ENCODE peak calls at places on chromosomes 2 and 18, in six cellular contexts. C, O, Z, X, V and W are unnamed samples.

GRCh38 chr2:147076634-147077033 is 768.2 kb upstream of the ACVR2A start:
- DNase-seq in C (no peak), O (peak; percentile 11), Z (no peak), X (no peak), V (no peak), W (no peak)

GRCh38 chr2:150607471-150607870 is 120.0 kb upstream of the RND3 start:
- DNase-seq in C (no peak), O (no peak), Z (no peak), X (no peak), V (no peak), W (no peak)

GRCh38 chr2:58569460-58570185 is 328.5 kb upstream of the FANCL start:
- DNase-seq in C (peak; percentile 43), O (no peak), Z (peak; percentile 50), X (no peak), V (peak; percentile 4), W (no peak)

GRCh38 chr18:36217348-36217747 is 30.1 kb downstream of the MOCOS start:
- DNase-seq in C (no peak), O (no peak), Z (no peak), X (no peak), V (no peak), W (no peak)

GRCh38 chr18:70920840-70921374 is 632.1 kb downstream of the SOCS6 start:
- DNase-seq in C (peak; percentile 32), O (no peak), Z (peak; percentile 73), X (no peak), V (no peak), W (no peak)

GRCh38 chr18:53115876-53116585 is 776.0 kb downstream of the DCC start:
- DNase-seq in C (no peak), O (no peak), Z (no peak), X (no peak), V (no peak), W (no peak)

GRCh38 chr2:47354817-47355653 is 47.9 kb upstream of the MSH2 start:
- DNase-seq in C (no peak), O (no peak), Z (no peak), X (no peak), V (no peak), W (no peak)

GRCh38 chr18:13562494-13563029 is 163.8 kb downstream of the FAM210A start:
- DNase-seq in C (no peak), O (no peak), Z (no peak), X (no peak), V (peak; percentile 82), W (peak; percentile 79)

GRCh38 chr2:234015861-234016260 is 34.6 kb upstream of the SPP2 start:
- DNase-seq in C (no peak), O (no peak), Z (no peak), X (no peak), V (no peak), W (no peak)

GRCh38 chr2:227817940-227818568 is 4.4 kb downstream of the CCL20 start:
- DNase-seq in C (no peak), O (peak; percentile 99), Z (peak; percentile 92), X (peak; percentile 74), V (no peak), W (no peak)

GRCh38 chr2:165239826-165240618 is 808 bp downstream of the SCN2A start:
- DNase-seq in C (no peak), O (no peak), Z (no peak), X (no peak), V (no peak), W (no peak)

GRCh38 chr2:171272039-171272438 is 111.3 kb upstream of the TLK1 start:
- DNase-seq in C (no peak), O (peak; percentile 91), Z (peak; percentile 76), X (no peak), V (no peak), W (no peak)

GRCh38 chr2:8984152-8984551 is 19.3 kb downstream of the MBOAT2 start:
- DNase-seq in C (no peak), O (no peak), Z (no peak), X (no peak), V (no peak), W (no peak)

GRCh38 chr2:234038076-234038802 is 12.3 kb upstream of the SPP2 start:
- DNase-seq in C (no peak), O (no peak), Z (no peak), X (no peak), V (no peak), W (no peak)

GRCh38 chr2:71925268-71926097 is 222.2 kb downstream of the CYP26B1 start:
- DNase-seq in C (peak; percentile 5), O (no peak), Z (peak; percentile 49), X (no peak), V (no peak), W (no peak)

GRCh38 chr2:46276652-46277051 is 20.6 kb upstream of the EPAS1 start:
- DNase-seq in C (no peak), O (no peak), Z (peak; percentile 39), X (no peak), V (no peak), W (no peak)

GRCh38 chr18:79786781-79787526 is 10.8 kb upstream of the KCNG2 start:
- DNase-seq in C (no peak), O (no peak), Z (no peak), X (no peak), V (no peak), W (no peak)

GRCh38 chr18:47883771-47884413 is 46.6 kb downstream of the SMAD2 start:
- DNase-seq in C (no peak), O (peak; percentile 66), Z (no peak), X (no peak), V (no peak), W (no peak)

GRCh38 chr2:138112536-138112935 is 148.3 kb downstream of the HNMT start:
- DNase-seq in C (no peak), O (no peak), Z (no peak), X (no peak), V (no peak), W (no peak)

GRCh38 chr2:126749537-126749936 is 93.6 kb downstream of the GYPC start:
- DNase-seq in C (no peak), O (no peak), Z (no peak), X (no peak), V (peak; percentile 23), W (no peak)
- TF ChIP-seq CTCF in C (no peak), O (peak; percentile 7), Z (peak; percentile 51), X (no peak), V (no peak), W (peak; percentile 36)

GRCh38 chr2:102848366-102848839 is 86.6 kb downstream of the TMEM182 start:
- DNase-seq in C (peak; percentile 60), O (peak; percentile 11), Z (peak; percentile 96), X (peak; percentile 81), V (peak; percentile 12), W (peak; percentile 21)

GRCh38 chr2:102844911-102845310 is 83.1 kb downstream of the TMEM182 start:
- DNase-seq in C (no peak), O (no peak), Z (no peak), X (no peak), V (no peak), W (no peak)

GRCh38 chr2:102850888-102851287 is 89.1 kb downstream of the TMEM182 start:
- DNase-seq in C (no peak), O (no peak), Z (no peak), X (no peak), V (no peak), W (no peak)
- TF ChIP-seq CTCF in C (no peak), O (no peak), Z (no peak), X (no peak), V (no peak), W (no peak)

GRCh38 chr2:143514413-143514812 is 385.2 kb downstream of the ARHGAP15 start:
- DNase-seq in C (no peak), O (no peak), Z (no peak), X (no peak), V (no peak), W (no peak)

GRCh38 chr2:143515318-143515717 is 386.1 kb downstream of the ARHGAP15 start:
- DNase-seq in C (no peak), O (no peak), Z (no peak), X (no peak), V (no peak), W (no peak)

DNA sequence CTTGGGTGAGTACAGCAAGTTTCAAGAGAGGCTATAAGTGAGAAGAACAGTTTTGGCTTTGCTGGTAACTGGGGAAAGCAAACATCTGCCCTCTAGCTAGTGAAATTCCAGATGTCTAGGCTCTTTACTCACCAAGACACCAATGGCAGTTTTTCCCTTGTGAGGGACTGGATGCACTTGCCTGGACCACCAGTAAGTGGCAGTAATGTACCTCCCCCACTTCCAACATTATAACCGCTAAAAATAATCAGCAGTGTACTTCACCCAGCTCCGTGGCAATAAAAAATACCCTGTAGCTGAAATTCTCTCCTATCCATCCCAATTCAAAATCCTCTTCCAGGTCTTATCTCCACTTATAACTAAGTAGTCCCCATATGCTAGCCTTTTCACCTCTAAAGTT is 383.9 kb downstream of the ARHGAP15 start:
- DNase-seq in C (peak; percentile 20), O (peak; percentile 40), Z (peak; percentile 74), X (no peak), V (peak; percentile 24), W (peak; percentile 12)
- TF ChIP-seq CTCF in C (peak; percentile 84), O (peak; percentile 97), Z (peak; percentile 85), X (peak; percentile 59), V (peak; percentile 12), W (peak; percentile 66)

GRCh38 chr2:27621524-27621923 is 7.3 kb downstream of the CCDC121 start:
- DNase-seq in C (no peak), O (no peak), Z (no peak), X (no peak), V (no peak), W (no peak)
- TF ChIP-seq CTCF in C (peak; percentile 16), O (peak; percentile 19), Z (peak; percentile 63), X (no peak), V (no peak), W (no peak)

GRCh38 chr2:102301867-102302362 is 9.4 kb upstream of the IL1RL1 start:
- DNase-seq in C (no peak), O (no peak), Z (peak; percentile 80), X (no peak), V (peak; percentile 42), W (peak; percentile 54)
- TF ChIP-seq CTCF in C (peak; percentile 18), O (peak; percentile 14), Z (peak; percentile 80), X (no peak), V (peak; percentile 51), W (peak; percentile 62)

GRCh38 chr2:207046642-207047213 is 107.4 kb downstream of the CPO start:
- DNase-seq in C (no peak), O (no peak), Z (peak; percentile 46), X (no peak), V (no peak), W (peak; percentile 12)
- TF ChIP-seq CTCF in C (no peak), O (no peak), Z (no peak), X (no peak), V (no peak), W (peak; percentile 28)

GRCh38 chr2:20103514-20103913 is 52.1 kb upstream of the LAPTM4A start:
- DNase-seq in C (peak; percentile 56), O (no peak), Z (no peak), X (no peak), V (no peak), W (no peak)
- TF ChIP-seq CTCF in C (peak; percentile 61), O (no peak), Z (peak; percentile 74), X (peak; percentile 29), V (no peak), W (peak; percentile 39)

DNA sequence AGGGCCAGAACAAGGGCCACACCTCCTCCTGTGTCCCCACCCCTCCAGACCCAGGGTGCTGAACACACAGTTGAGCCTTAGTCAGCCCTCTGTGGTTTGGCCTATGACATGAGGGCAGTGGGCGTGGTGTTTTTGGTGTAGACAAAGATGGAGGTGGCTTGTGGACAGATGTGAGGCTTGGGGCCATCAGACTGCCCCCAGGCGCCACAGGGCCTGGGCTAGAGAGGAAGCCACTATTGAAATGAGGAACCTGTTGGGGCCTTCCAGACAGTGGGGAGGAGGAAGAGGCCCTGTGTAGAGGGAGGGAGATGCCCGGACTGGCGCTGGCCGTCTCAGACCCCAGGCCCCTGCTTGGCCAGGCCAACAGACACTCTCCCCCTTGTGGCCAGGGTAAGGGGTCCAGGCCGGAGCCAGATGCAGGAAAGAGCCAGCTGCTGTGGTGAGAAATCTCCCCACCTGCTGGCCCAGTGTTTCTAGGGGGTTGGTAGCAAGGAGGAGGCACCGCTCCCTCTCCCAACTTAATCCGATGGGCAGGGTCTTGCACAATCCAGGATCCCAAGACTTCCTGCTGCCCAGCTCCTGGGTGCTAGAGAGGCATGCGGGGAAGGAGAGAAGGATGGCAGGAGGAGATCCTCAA is 53.8 kb downstream of the SMAD7 start:
- DNase-seq in C (no peak), O (no peak), Z (peak; percentile 91), X (no peak), V (peak; percentile 75), W (peak; percentile 58)
- TF ChIP-seq CTCF in C (peak; percentile 31), O (peak; percentile 27), Z (peak; percentile 87), X (no peak), V (no peak), W (peak; percentile 24)